ENCODE peak calls at places on chromosomes 6 and 20, in eight cellular contexts. J, T, I, F, E, R, S and M are unnamed samples.

GRCh38 chr20:17442588-17442987 is 88.6 kb downstream of the BFSP1 start:
- DNase-seq in F (no peak), E (peak), T (no peak), S (no peak), R (no peak), J (no peak), I (no peak), M (no peak)

GRCh38 chr6:22926613-22927348 is 357.4 kb downstream of the HDGFL1 start:
- DNase-seq in E (no peak), R (no peak), F (no peak), S (no peak), I (no peak), J (peak), T (no peak), M (no peak)

GRCh38 chr6:156057869-156058268 is 602.2 kb upstream of the NOX3 start:
- DNase-seq in F (no peak), T (no peak), E (no peak), J (no peak), S (no peak), R (no peak), I (no peak), M (no peak)

GRCh38 chr6:53830356-53830755 is 35.6 kb downstream of the LRRC1 start:
- DNase-seq in S (no peak), F (no peak), T (no peak), J (no peak), E (no peak), R (no peak), I (no peak), M (no peak)

GRCh38 chr6:170583736-170584180 is 679 bp downstream of the PDCD2 start:
- DNase-seq in E (no peak), R (no peak), T (no peak), S (no peak), F (no peak), J (no peak), I (no peak), M (no peak)

GRCh38 chr6:35719407-35719829 is 17.4 kb upstream of the ARMC12 start:
- DNase-seq in I (no peak), F (no peak), J (no peak), T (no peak), S (peak), E (no peak), R (no peak), M (no peak)

GRCh38 chr6:107794771-107795170 is 29.3 kb downstream of the SCML4 start:
- DNase-seq in S (no peak), E (no peak), T (no peak), F (no peak), J (no peak), R (no peak), I (no peak), M (no peak)

GRCh38 chr20:41168281-41169183 is 31.2 kb downstream of the PLCG1 start:
- DNase-seq in J (no peak), E (no peak), F (peak), I (no peak), S (peak), R (no peak), T (no peak), M (peak)

GRCh38 chr20:19254086-19254821 is 41.8 kb downstream of the SLC24A3 start:
- DNase-seq in F (no peak), S (peak), T (no peak), E (no peak), I (no peak), R (no peak), J (no peak), M (no peak)

GRCh38 chr6:29826271-29826670 is 1.4 kb upstream of the HLA-G start:
- DNase-seq in I (no peak), J (no peak), T (no peak), E (no peak), R (no peak), F (no peak), S (no peak), M (no peak)

GRCh38 chr6:36706339-36706738 is 8.7 kb downstream of the RAB44 start:
- DNase-seq in J (no peak), T (no peak), F (no peak), S (no peak), R (no peak), I (no peak), E (no peak), M (no peak)

GRCh38 chr6:1504465-1504864 is 105.2 kb upstream of the FOXC1 start:
- DNase-seq in I (no peak), J (no peak), E (no peak), R (no peak), S (no peak), T (no peak), F (no peak), M (no peak)

GRCh38 chr6:168495636-168496035 is 54.7 kb downstream of the SMOC2 start:
- DNase-seq in E (no peak), S (no peak), F (no peak), T (no peak), I (no peak), R (no peak), J (no peak), M (no peak)

GRCh38 chr6:43180985-43181384 is 1.0 kb upstream of the CUL9 start:
- DNase-seq in J (no peak), R (no peak), S (no peak), T (no peak), E (no peak), I (no peak), F (no peak), M (no peak)

GRCh38 chr20:32737371-32738223 is 5.7 kb downstream of the COMMD7 start:
- DNase-seq in R (no peak), T (no peak), J (no peak), F (no peak), E (no peak), I (no peak), S (no peak), M (no peak)

GRCh38 chr20:10090588-10091166 is 55.9 kb downstream of the ANKEF1 start:
- DNase-seq in R (no peak), J (peak), I (peak), T (peak), S (peak), F (no peak), E (peak), M (peak)

GRCh38 chr6:160783741-160784140 is 81.7 kb downstream of the PLG start:
- DNase-seq in S (no peak), R (no peak), E (no peak), T (no peak), I (no peak), J (no peak), F (no peak), M (no peak)

GRCh38 chr6:141833001-141833655 is 299.6 kb upstream of the GJE1 start:
- DNase-seq in I (no peak), R (no peak), S (no peak), T (no peak), E (no peak), J (no peak), F (no peak), M (no peak)

GRCh38 chr20:41395669-41396664 is 29.3 kb upstream of the EMILIN3 start:
- DNase-seq in T (no peak), F (no peak), I (no peak), R (no peak), E (no peak), S (no peak), J (peak), M (no peak)

GRCh38 chr6:155399062-155399746 is 56.4 kb downstream of the NOX3 start:
- DNase-seq in S (no peak), R (no peak), I (no peak), F (no peak), E (no peak), J (no peak), T (no peak), M (no peak)

GRCh38 chr6:78611097-78611625 is 256.2 kb upstream of the IRAK1BP1 start:
- DNase-seq in T (no peak), J (no peak), F (no peak), E (no peak), I (no peak), R (no peak), S (no peak), M (no peak)

GRCh38 chr6:22737331-22737730 is 168.0 kb downstream of the HDGFL1 start:
- DNase-seq in F (no peak), S (peak), J (no peak), T (peak), E (peak), I (peak), R (no peak), M (peak)

GRCh38 chr20:49899551-49900383 is 15.6 kb downstream of the SPATA2 start:
- DNase-seq in S (no peak), R (no peak), F (no peak), I (no peak), J (no peak), T (no peak), E (peak), M (no peak)

GRCh38 chr20:36268501-36269342 is 32.4 kb downstream of the AAR2 start:
- DNase-seq in F (no peak), T (no peak), J (no peak), E (no peak), S (no peak), R (no peak), I (no peak), M (no peak)

GRCh38 chr6:19873031-19873430 is 35.9 kb downstream of the ID4 start:
- DNase-seq in T (no peak), R (no peak), I (no peak), J (no peak), E (peak), S (no peak), F (no peak), M (no peak)

GRCh38 chr6:137283940-137284910 is 65.0 kb upstream of the IFNGR1 start:
- DNase-seq in I (no peak), R (no peak), J (no peak), F (no peak), S (no peak), E (no peak), T (no peak), M (no peak)

GRCh38 chr6:153038378-153038777 is 35.9 kb upstream of the MTRF1L start:
- DNase-seq in J (no peak), E (no peak), I (no peak), S (no peak), F (no peak), R (no peak), T (no peak), M (no peak)

GRCh38 chr20:61499859-61500258 is 247.8 kb downstream of the CDH4 start:
- DNase-seq in T (no peak), J (no peak), I (no peak), S (no peak), E (peak), F (no peak), R (no peak), M (no peak)

GRCh38 chr6:162572240-162572639 is 155.3 kb downstream of the PRKN start:
- DNase-seq in S (no peak), I (no peak), T (no peak), E (no peak), R (no peak), F (no peak), J (no peak), M (no peak)

GRCh38 chr6:112503210-112503609 is 156.1 kb downstream of the RFPL4B start:
- DNase-seq in J (no peak), T (no peak), F (no peak), I (no peak), E (no peak), S (no peak), R (no peak), M (no peak)

GRCh38 chr20:2065111-2065510 is 36.5 kb upstream of the STK35 start:
- DNase-seq in F (no peak), I (no peak), T (no peak), J (no peak), S (no peak), R (no peak), E (no peak), M (no peak)

GRCh38 chr6:157823001-157823522 is at the start of gene SNX9:
- DNase-seq in F (peak), J (peak), T (peak), E (peak), I (peak), R (peak), S (peak), M (peak)
- TF ChIP-seq POLR2A in F (no peak), J (no peak), T (peak), E (peak), I (peak), R (peak), S (peak), M (peak)

GRCh38 chr20:38811769-38812168 is 6.3 kb downstream of the PPP1R16B start:
- DNase-seq in E (no peak), I (no peak), F (no peak), J (no peak), R (no peak), T (no peak), S (no peak), M (no peak)
- H3K4me3 ChIP-seq in E (no peak), I (no peak), F (no peak), J (no peak), R (no peak), T (no peak), S (no peak), M (no peak)

DNA sequence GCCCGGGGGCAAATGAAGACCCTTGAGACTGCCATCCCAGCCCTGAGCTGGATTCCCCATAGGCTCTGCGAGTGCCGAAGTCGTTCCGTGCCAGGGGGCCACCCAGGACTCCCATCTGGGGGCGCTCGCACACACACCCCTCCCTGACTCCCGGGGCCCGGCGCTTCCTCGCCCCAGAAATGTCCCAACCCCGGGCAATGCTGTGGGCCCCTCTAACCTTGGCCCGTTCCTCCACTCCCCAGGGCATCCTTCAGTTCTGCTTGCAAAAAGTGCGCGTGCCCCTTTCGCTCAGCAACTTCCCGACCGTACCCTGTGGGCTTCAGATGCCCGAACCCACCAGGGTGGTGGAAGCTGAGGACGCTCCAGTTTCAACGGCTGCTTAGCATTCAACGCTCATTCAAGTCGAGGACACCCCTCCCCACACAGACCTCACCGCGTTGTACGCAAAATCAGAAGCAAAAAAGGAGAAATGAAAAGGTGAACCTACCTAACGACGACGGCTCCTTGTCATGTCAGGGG is 25.4 kb downstream of the RIPOR2 start:
- DNase-seq in I (peak), T (peak), J (no peak), S (peak), R (no peak), F (peak), E (no peak), M (no peak)
- TF ChIP-seq CTCF in I (no peak), T (no peak), J (peak), S (peak), R (peak), F (no peak), E (no peak), M (no peak)

GRCh38 chr6:26205161-26205624 is 118.0 kb downstream of the HFE start:
- DNase-seq in J (peak), E (peak), S (peak), I (peak), F (peak), R (no peak), T (peak), M (peak)
- TF ChIP-seq POLR2A in J (no peak), E (peak), S (peak), I (no peak), F (no peak), R (no peak), T (peak), M (peak)

GRCh38 chr6:28824793-28825731 is 98.7 kb downstream of the TRIM27 start:
- DNase-seq in E (no peak), J (no peak), T (no peak), R (no peak), S (no peak), F (no peak), I (no peak), M (no peak)
- H3K4me3 ChIP-seq in E (peak), J (no peak), T (no peak), R (no peak), S (no peak), F (no peak), I (no peak), M (no peak)

DNA sequence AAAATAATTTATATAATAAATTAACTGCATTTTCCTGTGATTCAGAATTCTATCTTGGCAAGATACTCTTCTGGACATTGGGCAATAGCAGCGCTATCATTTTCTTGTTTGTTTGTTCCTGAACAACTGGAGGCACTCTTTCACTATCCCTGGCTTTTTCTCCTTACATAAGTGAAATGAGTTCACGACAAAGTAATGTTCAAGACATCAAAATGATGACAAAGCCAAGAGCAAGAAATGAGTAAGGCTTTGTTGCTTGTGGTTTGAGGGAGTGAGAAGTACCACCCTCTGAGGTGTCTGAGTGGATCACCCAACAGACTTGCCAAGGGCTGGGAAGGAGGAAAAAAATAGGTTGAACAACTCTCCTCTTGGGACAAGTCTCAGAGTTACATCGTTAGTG is 466.6 kb upstream of the JAG1 start:
- DNase-seq in S (no peak), R (no peak), T (no peak), J (no peak), I (no peak), F (no peak), E (peak), M (no peak)
- TF ChIP-seq CTCF in S (no peak), R (no peak), T (no peak), J (no peak), I (no peak), F (no peak), E (no peak), M (no peak)

DNA sequence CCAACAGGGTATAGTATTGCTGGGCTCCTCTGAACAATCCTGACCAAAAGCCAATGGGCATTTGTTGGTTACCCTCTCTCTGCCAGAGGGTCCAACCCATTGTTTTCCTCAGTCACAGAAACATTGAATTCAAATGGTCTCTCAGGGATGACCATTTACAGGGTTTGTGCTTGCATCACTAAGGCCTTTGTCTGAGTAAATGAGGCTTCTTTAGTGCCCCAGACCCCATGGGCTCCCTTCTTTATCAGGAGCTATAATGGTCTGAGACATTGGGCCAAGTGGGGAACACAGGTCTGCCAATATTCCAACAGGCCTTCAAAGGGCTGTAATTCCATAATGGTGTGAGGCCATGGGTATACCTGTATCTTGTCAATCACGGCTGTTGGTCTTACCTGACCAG is 27.1 kb downstream of the GSTA2 start:
- DNase-seq in J (no peak), E (no peak), R (no peak), F (no peak), S (no peak), I (no peak), T (no peak), M (no peak)
- TF ChIP-seq POLR2A in J (no peak), E (no peak), R (no peak), F (no peak), S (no peak), I (no peak), T (no peak), M (no peak)

GRCh38 chr20:57396638-57397003 is 5.4 kb downstream of the RBM38 start:
- DNase-seq in F (no peak), J (no peak), T (no peak), R (no peak), S (no peak), I (no peak), E (no peak), M (no peak)
- H3K4me3 ChIP-seq in F (no peak), J (no peak), T (no peak), R (no peak), S (no peak), I (no peak), E (no peak), M (no peak)